ENCODE peak calls at places on chromosomes 6 and 20, in four cellular contexts. U is activated CD4-positive, alpha-beta T cell treated with anti-CD3 and anti-CD28 coated beads, Interleukin-2, amount 50 U/mL, for 4 hours; A is stimulated activated CD4-positive, alpha-beta T cell treated with anti-CD3 and anti-CD28 coated beads, Interleukin-4, amount 100 ng/mL, for 4 hours; K is T-helper 17 cell. J is an unnamed sample.

GRCh38 chr6:99285881-99286280 is 63.6 kb downstream of the FAXC start:
- DNase-seq in U (no peak), A (no peak), K (no peak), J (no peak)

GRCh38 chr6:5175195-5175594 is 85.6 kb downstream of the LYRM4 start:
- DNase-seq in U (no peak), A (no peak), K (no peak), J (no peak)

GRCh38 chr20:32524871-32525501 is 60.1 kb downstream of the NOL4L start:
- DNase-seq in U (no peak), A (no peak), K (no peak), J (no peak)

GRCh38 chr6:129631070-129631469 is 78.9 kb downstream of the ARHGAP18 start:
- DNase-seq in U (no peak), A (no peak), K (no peak), J (no peak)

GRCh38 chr6:101126501-101126900 is 245.4 kb upstream of the ASCC3 start:
- DNase-seq in U (no peak), A (no peak), K (no peak), J (no peak)

GRCh38 chr6:87210979-87211378 is 55.6 kb downstream of the ZNF292 start:
- DNase-seq in U (no peak), A (peak), K (no peak), J (no peak)

GRCh38 chr6:87879144-87879861 is 168.3 kb upstream of the SPACA1 start:
- DNase-seq in U (no peak), A (no peak), K (no peak), J (no peak)

GRCh38 chr20:17873410-17874270 is 95.0 kb downstream of the SNX5 start:
- DNase-seq in U (no peak), A (no peak), K (no peak), J (no peak)

GRCh38 chr6:34887753-34888440 is at the start of gene TAF11:
- DNase-seq in U (peak), A (peak), K (peak), J (peak)

GRCh38 chr6:15254074-15254975 is 8.5 kb downstream of the JARID2 start:
- DNase-seq in U (no peak), A (no peak), K (no peak), J (no peak)

J was measured in CD8-positive, alpha-beta memory T cell.